ENCODE peak calls at places on chromosome 18, in six cellular contexts. R is GM03348; Y is GM13976; C is activated T-cell treated with anti-CD3 and anti-CD28 coated beads, Interleukin-2, amount 50 U/mL, for 1 hour; G is neural progenitor cell; I is fibroblast of the conjunctiva. H is an unnamed sample.
A peak's percentile ranks its signal among the peaks of the same experiment; 100 is the strongest.

GRCh38 chr18:76275913-76276312 is 219.1 kb downstream of the ZNF516 start:
- DNase-seq in R (peak; percentile 27), I (no peak), G (no peak), Y (no peak), C (no peak), H (no peak)

GRCh38 chr18:36627616-36628015 is 201.2 kb downstream of the TPGS2 start:
- DNase-seq in G (no peak), R (no peak), Y (no peak), I (no peak), C (no peak), H (no peak)

GRCh38 chr18:48806551-48807261 is 144.1 kb downstream of the SMAD7 start:
- DNase-seq in G (no peak), I (no peak), Y (no peak), R (peak; percentile 56), C (peak; percentile 37), H (no peak)

GRCh38 chr18:54294274-54294673 is 25.0 kb downstream of the POLI start:
- DNase-seq in C (no peak), G (no peak), I (no peak), R (no peak), Y (no peak), H (no peak)

GRCh38 chr18:55549474-55550104 is 38.4 kb downstream of the TCF4 start:
- DNase-seq in I (no peak), C (no peak), G (no peak), Y (no peak), R (no peak), H (no peak)

GRCh38 chr18:27062802-27063201 is 122.3 kb downstream of the CHST9 start:
- DNase-seq in R (no peak), I (no peak), Y (no peak), C (no peak), G (no peak), H (no peak)

GRCh38 chr18:5309888-5310470 is 14.5 kb upstream of the ZBTB14 start:
- DNase-seq in Y (peak; percentile 25), G (no peak), C (no peak), R (no peak), I (no peak), H (no peak)

GRCh38 chr18:13461488-13461887 is 242.9 kb downstream of the LDLRAD4 start:
- DNase-seq in C (peak; percentile 10), Y (no peak), I (no peak), R (no peak), G (no peak), H (no peak)

GRCh38 chr18:67265464-67266245 is 250.9 kb downstream of the DSEL start:
- DNase-seq in G (no peak), Y (no peak), R (peak; percentile 44), C (no peak), I (peak; percentile 29), H (no peak)

GRCh38 chr18:69383191-69383590 is 17.5 kb upstream of the DOK6 start:
- DNase-seq in C (no peak), Y (no peak), G (no peak), I (no peak), R (peak; percentile 53), H (no peak)

GRCh38 chr18:7492385-7492784 is 74.7 kb upstream of the PTPRM start:
- DNase-seq in Y (no peak), R (no peak), G (no peak), C (no peak), I (no peak), H (no peak)

GRCh38 chr18:48951448-48952286 is 902 bp upstream of the SMAD7 start:
- DNase-seq in Y (peak; percentile 89), I (peak; percentile 81), G (peak; percentile 92), R (peak; percentile 94), C (peak; percentile 81), H (peak; percentile 42)

H was measured in esophagus squamous epithelium.